ENCODE peak calls at places on chromosomes 1 and 21, in eight cellular contexts. R is RWPE2, M is kidney, E is mesothelial cell of epicardium, K is A549, O is esophagus muscularis mucosa, A is OCI-LY7, V is AG04450. S is an unnamed sample.

GRCh38 chr1:59292557-59292956 is 4.3 kb upstream of the FGGY start:
- DNase-seq in A (no peak), R (no peak), E (no peak), M (no peak), O (no peak), K (peak), V (no peak), S (no peak)

GRCh38 chr1:186194107-186194756 is 180.8 kb downstream of the TPR start:
- DNase-seq in V (no peak), K (no peak), M (no peak), R (no peak), O (no peak), A (no peak), E (no peak), S (no peak)

GRCh38 chr1:219298581-219299148 is 125.0 kb downstream of the LYPLAL1 start:
- DNase-seq in A (no peak), V (no peak), O (no peak), M (no peak), R (no peak), K (no peak), E (no peak), S (no peak)

GRCh38 chr1:145975216-145975615 is 10.7 kb downstream of the POLR3GL start:
- DNase-seq in O (no peak), R (no peak), E (no peak), A (no peak), V (no peak), K (no peak), M (no peak), S (no peak)

GRCh38 chr1:178060789-178061556 is 32.9 kb upstream of the RASAL2 start:
- DNase-seq in K (peak), M (no peak), A (no peak), E (no peak), V (no peak), R (no peak), O (no peak), S (no peak)

GRCh38 chr1:32104127-32104526 is 3.7 kb upstream of the KPNA6 start:
- DNase-seq in V (no peak), E (no peak), M (no peak), K (no peak), R (no peak), A (no peak), O (no peak), S (no peak)

GRCh38 chr1:85274969-85275453 is 1.4 kb downstream of the BCL10 start:
- DNase-seq in A (peak), E (no peak), O (no peak), M (no peak), K (peak), V (no peak), R (no peak), S (no peak)

GRCh38 chr1:85494957-85495266 is 30.0 kb upstream of the DDAH1 start:
- DNase-seq in A (no peak), O (no peak), K (peak), M (no peak), R (peak), E (no peak), V (no peak), S (no peak)

GRCh38 chr1:224503161-224504118 is 68.8 kb upstream of the WDR26 start:
- DNase-seq in A (peak), E (no peak), V (peak), O (peak), M (peak), K (peak), R (peak), S (peak)

GRCh38 chr1:192604979-192605620 is 29.5 kb downstream of the RGS1 start:
- DNase-seq in O (no peak), A (peak), K (no peak), V (no peak), M (no peak), E (no peak), R (no peak), S (no peak)

GRCh38 chr1:23423415-23424170 is 955 bp downstream of the TCEA3 start:
- DNase-seq in R (no peak), O (no peak), E (no peak), V (no peak), K (no peak), A (no peak), M (peak), S (no peak)

GRCh38 chr1:200857804-200858203 is 15.0 kb upstream of the GPR25 start:
- DNase-seq in A (no peak), O (no peak), K (no peak), M (no peak), V (no peak), R (no peak), E (no peak), S (no peak)

GRCh38 chr1:169892819-169893644 is 664 bp downstream of the SCYL3 start:
- DNase-seq in E (no peak), K (peak), V (no peak), R (no peak), A (peak), M (peak), O (no peak), S (peak)

GRCh38 chr21:35342440-35342839 is 293.3 kb upstream of the RUNX1 start:
- DNase-seq in A (peak), K (no peak), V (no peak), M (no peak), O (no peak), R (no peak), E (no peak), S (no peak)

GRCh38 chr1:113390871-113391642 is 742 bp downstream of the MAGI3 start:
- DNase-seq in K (peak), V (no peak), R (peak), M (peak), A (peak), E (peak), O (no peak), S (peak)

GRCh38 chr1:31413405-31414005 is 492 bp downstream of the SERINC2 start:
- DNase-seq in E (peak), O (no peak), V (no peak), K (peak), M (peak), A (no peak), R (peak), S (no peak)

GRCh38 chr1:221708987-221709386 is 32.9 kb downstream of the DUSP10 start:
- DNase-seq in M (no peak), R (no peak), K (peak), E (no peak), V (peak), A (no peak), O (no peak), S (no peak)

GRCh38 chr1:214640431-214641213 is 37.6 kb downstream of the CENPF start:
- DNase-seq in R (no peak), O (no peak), K (no peak), V (no peak), E (no peak), M (no peak), A (no peak), S (no peak)

GRCh38 chr1:30904191-30904961 is 4.2 kb downstream of the SDC3 start:
- DNase-seq in E (no peak), M (peak), V (no peak), K (no peak), R (peak), A (no peak), O (no peak), S (no peak)

GRCh38 chr1:203480525-203481084 is 5.0 kb downstream of the PRELP start:
- DNase-seq in K (peak), A (peak), M (peak), V (peak), R (peak), O (peak), E (no peak), S (peak)

GRCh38 chr1:103254691-103255090 is 146.4 kb upstream of the COL11A1 start:
- DNase-seq in O (no peak), A (no peak), K (no peak), V (no peak), E (no peak), M (no peak), R (no peak), S (no peak)

GRCh38 chr1:109083495-109083894 is 7.1 kb upstream of the TMEM167B start:
- DNase-seq in E (no peak), M (no peak), K (no peak), V (no peak), R (no peak), A (no peak), O (no peak), S (no peak)

GRCh38 chr1:202221911-202222909 is 28.6 kb downstream of the LGR6 start:
- DNase-seq in E (no peak), A (no peak), R (peak), O (no peak), V (no peak), K (no peak), M (no peak), S (no peak)

GRCh38 chr1:218494449-218494852 is 149.3 kb downstream of the TGFB2 start:
- DNase-seq in A (no peak), E (no peak), V (no peak), M (no peak), O (no peak), R (no peak), K (no peak), S (no peak)

GRCh38 chr1:61090546-61090945 is 8.2 kb downstream of the NFIA start:
- DNase-seq in A (no peak), E (no peak), V (no peak), O (no peak), R (no peak), M (no peak), K (no peak), S (no peak)

GRCh38 chr1:213231795-213232231 is 180.8 kb downstream of the RPS6KC1 start:
- DNase-seq in O (no peak), A (no peak), R (no peak), E (no peak), K (peak), V (no peak), M (no peak), S (no peak)

DNA sequence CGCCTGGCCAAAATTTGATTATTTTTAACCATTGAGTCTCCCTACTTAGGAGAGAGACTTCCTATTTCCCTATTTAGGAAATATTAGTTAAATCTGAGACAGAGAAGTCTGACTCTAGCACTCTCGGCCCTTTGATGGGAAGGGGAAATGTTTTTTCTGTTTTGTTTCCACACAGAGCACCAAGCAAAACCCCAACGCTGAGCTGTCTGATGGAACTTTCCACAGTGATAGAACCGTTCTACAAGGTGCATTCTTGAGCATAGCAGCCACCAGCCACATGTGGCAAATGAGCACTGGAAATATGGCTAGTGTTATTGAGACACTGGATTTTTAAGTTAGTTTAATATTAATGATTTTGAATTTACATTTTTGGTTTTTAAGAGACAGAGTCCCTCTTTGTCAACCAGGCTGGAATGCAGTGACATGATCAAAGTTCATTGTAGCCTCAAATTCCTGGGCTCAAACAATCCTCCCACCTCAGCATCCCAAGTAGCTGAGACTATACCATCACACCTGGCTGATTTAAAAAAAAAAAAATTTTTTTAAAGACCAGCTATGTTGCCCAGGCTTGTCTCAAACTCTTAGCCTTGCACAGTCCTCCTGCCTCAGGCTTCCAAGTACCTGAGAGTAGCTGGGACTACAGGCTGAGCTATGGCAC is 77.3 kb upstream of the GALNT2 start:
- DNase-seq in O (no peak), E (no peak), A (no peak), K (no peak), M (no peak), V (no peak), R (no peak), S (no peak)
- TF ChIP-seq CTCF in O (no peak), E (no peak), A (no peak), K (no peak), M (no peak), V (no peak), R (no peak), S (no peak)

DNA sequence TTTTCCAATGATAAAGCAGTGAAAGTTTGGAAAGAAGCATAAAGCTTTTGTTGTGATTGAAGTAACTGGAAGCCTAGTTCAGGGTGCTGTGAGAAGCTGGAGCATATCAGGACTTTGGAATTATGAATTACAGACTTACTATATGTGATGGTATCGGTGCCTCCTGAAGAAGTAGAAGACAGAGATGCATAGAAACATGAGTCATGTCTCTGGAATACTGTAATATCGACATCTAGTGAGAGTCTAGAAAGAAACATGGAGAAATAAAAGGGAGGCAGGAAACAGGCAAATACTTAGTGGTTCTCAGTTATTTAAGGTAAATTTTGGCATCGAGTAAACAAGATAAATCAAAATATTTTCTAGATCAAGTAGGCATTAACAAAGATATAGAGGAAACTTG is 103.0 kb downstream of the CAMTA1 start:
- DNase-seq in V (no peak), O (no peak), A (no peak), M (no peak), E (no peak), K (no peak), R (no peak), S (no peak)
- TF ChIP-seq CTCF in V (peak), O (no peak), A (no peak), M (no peak), E (no peak), K (no peak), R (peak), S (no peak)

GRCh38 chr21:21750124-21750825 is 752.1 kb downstream of the NCAM2 start:
- DNase-seq in O (no peak), R (no peak), M (no peak), E (no peak), V (no peak), A (no peak), K (no peak), S (no peak)
- TF ChIP-seq CTCF in O (no peak), R (no peak), M (no peak), E (no peak), V (no peak), A (no peak), K (no peak), S (no peak)

DNA sequence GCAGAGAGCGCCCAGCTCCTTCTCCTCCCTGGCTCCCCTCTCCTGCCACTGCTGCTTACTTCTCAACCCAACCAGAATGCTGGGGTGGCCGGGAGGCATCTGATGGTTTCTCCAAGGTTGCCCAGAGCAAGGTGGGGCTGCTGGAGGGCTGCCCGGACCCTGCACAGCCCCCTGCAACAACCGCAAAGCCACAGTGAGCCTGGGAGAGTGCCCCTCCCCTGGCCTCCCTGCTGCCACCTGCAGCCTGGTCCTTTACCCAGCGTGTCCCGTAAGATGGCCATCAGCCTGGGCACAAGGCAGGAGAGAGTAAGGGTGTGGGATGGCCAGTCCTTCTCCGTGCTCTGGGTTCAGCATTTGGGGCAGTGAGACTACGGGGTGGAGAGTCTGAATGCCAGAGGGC is 17.0 kb downstream of the MX2 start:
- DNase-seq in A (no peak), O (no peak), R (no peak), E (no peak), V (no peak), M (no peak), K (no peak), S (no peak)
- TF ChIP-seq CTCF in A (no peak), O (no peak), R (no peak), E (no peak), V (no peak), M (no peak), K (no peak), S (no peak)

GRCh38 chr1:70963374-70963773 is 84.2 kb downstream of the PTGER3 start:
- DNase-seq in E (no peak), M (no peak), K (no peak), R (no peak), V (no peak), O (no peak), A (no peak), S (no peak)
- TF ChIP-seq CTCF in E (no peak), M (peak), K (no peak), R (no peak), V (no peak), O (no peak), A (no peak), S (no peak)

DNA sequence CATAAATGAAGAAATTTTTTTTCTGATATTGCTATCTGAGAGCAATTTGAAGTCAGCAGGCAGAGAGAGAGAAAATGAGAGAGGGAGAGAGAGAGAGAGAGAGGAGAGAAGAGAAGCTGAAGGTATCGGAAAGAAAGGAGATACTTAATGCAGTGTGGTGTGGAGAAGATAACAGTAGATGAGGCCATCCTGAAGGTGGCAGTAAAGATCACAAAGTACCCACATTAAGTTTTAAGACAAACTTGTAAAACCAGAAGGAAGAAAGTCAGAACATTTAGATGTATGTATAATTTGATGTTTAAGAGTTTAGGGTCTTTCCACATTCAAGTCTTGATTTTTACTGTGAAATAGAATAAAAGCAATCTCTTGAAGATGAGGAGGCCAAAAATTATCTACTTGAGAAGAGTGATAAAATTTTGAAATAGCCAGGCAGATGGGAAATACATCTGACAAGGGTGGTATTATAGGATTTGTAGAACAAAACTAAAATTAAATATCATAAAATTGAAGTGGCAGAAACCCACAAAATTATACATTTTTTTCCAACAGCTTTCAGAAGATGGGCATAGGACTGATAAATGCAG is 1753.4 kb downstream of the MRPL39 start:
- DNase-seq in R (no peak), A (peak), O (no peak), K (peak), M (no peak), V (peak), E (no peak), S (no peak)
- TF ChIP-seq CTCF in R (peak), A (peak), O (peak), K (no peak), M (peak), V (peak), E (no peak), S (peak)

DNA sequence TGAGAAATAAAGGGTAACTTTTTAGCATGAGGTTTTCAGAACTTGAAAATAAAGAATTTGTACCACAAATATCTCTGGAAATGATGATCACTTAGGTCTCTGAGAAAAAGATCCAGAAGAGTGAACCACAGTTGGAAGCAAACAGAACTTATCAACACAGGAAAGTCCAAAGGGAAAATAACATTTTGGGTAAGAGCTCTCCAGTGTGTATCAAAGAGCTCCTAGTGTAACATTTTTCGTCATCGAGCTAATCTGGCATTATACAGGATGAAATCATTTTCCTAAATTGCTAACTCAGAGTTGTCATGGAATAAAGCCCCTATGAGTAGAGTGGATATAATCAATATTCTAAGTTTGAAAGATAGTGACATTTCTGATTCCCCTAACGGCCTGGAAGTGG is 104.0 kb downstream of the LMO4 start:
- DNase-seq in E (no peak), O (no peak), V (no peak), M (no peak), A (no peak), R (no peak), K (no peak), S (no peak)
- TF ChIP-seq CTCF in E (no peak), O (no peak), V (no peak), M (no peak), A (no peak), R (no peak), K (no peak), S (no peak)

DNA sequence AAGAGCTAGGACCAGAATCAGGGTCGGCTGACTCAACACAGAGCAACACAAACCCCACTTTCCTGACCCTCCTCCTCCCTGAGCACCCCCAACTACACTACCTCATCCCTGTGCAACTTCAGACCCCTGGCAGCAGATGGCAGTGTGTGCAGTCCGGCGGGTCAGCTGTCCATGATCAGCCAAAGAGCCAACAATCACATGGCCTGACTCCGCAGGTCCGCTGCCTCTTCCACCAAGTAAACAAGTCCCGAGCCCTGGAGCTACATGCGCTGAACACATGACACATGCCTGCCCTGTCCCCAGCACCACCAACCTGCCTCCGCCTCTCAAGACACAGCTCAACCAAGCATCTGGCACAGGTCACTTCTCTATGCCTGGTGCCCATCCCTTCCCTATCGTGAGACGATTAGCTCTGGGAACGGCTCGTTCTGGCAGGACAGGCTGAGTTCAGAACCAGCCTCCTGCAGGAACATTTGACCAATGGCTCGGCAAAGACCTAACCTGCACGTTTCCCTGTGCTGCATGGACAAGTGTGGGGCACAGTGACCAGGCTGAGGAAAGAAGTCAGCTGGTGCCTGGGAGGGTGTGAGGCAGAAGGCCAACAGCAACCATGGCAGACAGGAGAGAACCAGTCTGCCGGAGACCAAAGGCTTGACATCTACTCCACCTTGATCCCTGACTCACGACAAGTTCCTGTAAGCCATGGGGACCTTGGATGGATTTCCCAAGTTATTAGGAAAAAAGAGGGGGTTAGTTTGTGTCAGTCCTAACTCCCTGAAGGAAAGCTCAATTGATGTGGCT is 60.3 kb downstream of the CD46 start:
- DNase-seq in E (no peak), V (no peak), A (no peak), M (peak), R (no peak), O (no peak), K (peak), S (peak)
- TF ChIP-seq CTCF in E (no peak), V (peak), A (peak), M (peak), R (peak), O (peak), K (peak), S (peak)

GRCh38 chr1:17653728-17654351 is 101.3 kb upstream of the ACTL8 start:
- DNase-seq in R (no peak), A (peak), E (no peak), V (peak), K (peak), M (peak), O (no peak), S (no peak)
- TF ChIP-seq CTCF in R (peak), A (peak), E (peak), V (peak), K (peak), M (peak), O (peak), S (peak)

S was measured in osteocyte.